ENCODE peak calls at places on chromosomes 7 and 10, in seven cellular contexts. W, Q, U, D, Z, V and S are unnamed samples.

GRCh38 chr10:124890225-124890624 is 51.7 kb upstream of the ZRANB1 start:
- DNase-seq in W (no peak), Q (peak), U (no peak), D (no peak), Z (no peak), V (no peak), S (no peak)

GRCh38 chr7:36604801-36605200 is 119.5 kb downstream of the AOAH start:
- DNase-seq in W (no peak), Q (no peak), U (no peak), D (no peak), Z (no peak), V (no peak), S (no peak)

GRCh38 chr7:74587435-74588126 is 69.9 kb upstream of the GTF2I start:
- DNase-seq in W (no peak), Q (peak), U (peak), D (peak), Z (no peak), V (peak), S (peak)

GRCh38 chr10:93495654-93496321 is 624 bp upstream of the CEP55 start:
- DNase-seq in W (no peak), Q (no peak), U (peak), D (peak), Z (no peak), V (peak), S (no peak)

GRCh38 chr10:93851169-93851568 is 42.6 kb upstream of the SLC35G1 start:
- DNase-seq in W (no peak), Q (no peak), U (no peak), D (no peak), Z (no peak), V (no peak), S (no peak)

GRCh38 chr10:115706482-115707076 is 566.4 kb downstream of the GFRA1 start:
- DNase-seq in W (no peak), Q (peak), U (peak), D (no peak), Z (no peak), V (no peak), S (no peak)

GRCh38 chr10:22618081-22618785 is 96.1 kb downstream of the PIP4K2A start:
- DNase-seq in W (no peak), Q (peak), U (no peak), D (no peak), Z (no peak), V (no peak), S (no peak)

GRCh38 chr7:22758576-22758975 is 31.6 kb downstream of the IL6 start:
- DNase-seq in W (no peak), Q (no peak), U (no peak), D (no peak), Z (no peak), V (no peak), S (no peak)

GRCh38 chr7:129829677-129830631 is 122.8 kb downstream of the UBE2H start:
- DNase-seq in W (no peak), Q (peak), U (peak), D (peak), Z (peak), V (peak), S (no peak)

GRCh38 chr10:35089641-35090161 is 440 bp downstream of the CUL2 start:
- DNase-seq in W (no peak), Q (peak), U (peak), D (peak), Z (peak), V (no peak), S (no peak)

GRCh38 chr10:8254350-8254749 is 199.9 kb downstream of the GATA3 start:
- DNase-seq in W (no peak), Q (no peak), U (no peak), D (no peak), Z (no peak), V (no peak), S (no peak)

GRCh38 chr10:21002097-21002878 is 105.2 kb upstream of the NEBL start:
- DNase-seq in W (no peak), Q (peak), U (no peak), D (no peak), Z (no peak), V (no peak), S (peak)

GRCh38 chr10:74612195-74612594 is 214.2 kb upstream of the KAT6B start:
- DNase-seq in W (no peak), Q (peak), U (peak), D (no peak), Z (no peak), V (no peak), S (no peak)

GRCh38 chr7:1243290-1243963 is 10.8 kb downstream of the UNCX start:
- DNase-seq in W (no peak), Q (no peak), U (no peak), D (no peak), Z (no peak), V (no peak), S (no peak)

GRCh38 chr10:10777279-10777678 is 240.4 kb upstream of the CELF2 start:
- DNase-seq in W (no peak), Q (no peak), U (no peak), D (no peak), Z (no peak), V (no peak), S (no peak)